ENCODE peak calls at places on chromosomes 3 and 15, in eight cellular contexts. A is K562; B is cardiac fibroblast; P is spleen; K is gastrocnemius medialis; G is cardiac muscle cell; I is CD8-positive, alpha-beta T cell; F is fibroblast of the aortic adventitia. J is an unnamed sample.
A peak's percentile ranks its signal among the peaks of the same experiment; 100 is the strongest.

GRCh38 chr3:141530133-141530768 is 43.4 kb downstream of the RASA2 start:
- DNase-seq in A (no peak), B (peak; percentile 79), P (no peak), K (no peak), G (peak; percentile 79), I (peak; percentile 34), F (peak; percentile 82), J (no peak)

GRCh38 chr3:171797265-171797679 is 13.0 kb downstream of the PLD1 start:
- DNase-seq in A (no peak), B (no peak), P (no peak), K (no peak), G (no peak), I (no peak), F (peak; percentile 33), J (no peak)

GRCh38 chr3:127139601-127140500 is 53.1 kb upstream of the PRR23E start:
- DNase-seq in A (no peak), B (no peak), P (no peak), K (no peak), G (no peak), I (no peak), F (no peak), J (no peak)

GRCh38 chr3:29285356-29286070 is 4.6 kb downstream of the RBMS3 start:
- DNase-seq in A (no peak), B (peak; percentile 75), P (no peak), K (no peak), G (peak; percentile 73), I (no peak), F (peak; percentile 71), J (no peak)

GRCh38 chr15:40234783-40235182 is 4.1 kb upstream of the PAK6 start:
- DNase-seq in A (peak; percentile 43), B (no peak), P (no peak), K (no peak), G (no peak), I (no peak), F (no peak), J (no peak)

GRCh38 chr3:94734201-94734600 is 671.3 kb downstream of the NSUN3 start:
- DNase-seq in A (no peak), B (no peak), P (no peak), K (no peak), G (no peak), I (no peak), F (no peak), J (no peak)

GRCh38 chr3:60652829-60653228 is 598.4 kb downstream of the FHIT start:
- DNase-seq in A (no peak), B (no peak), P (no peak), K (no peak), G (no peak), I (no peak), F (no peak), J (no peak)

GRCh38 chr3:134985841-134986520 is 190.9 kb downstream of the EPHB1 start:
- DNase-seq in A (no peak), B (no peak), P (no peak), K (no peak), G (no peak), I (no peak), F (peak; percentile 34), J (no peak)

GRCh38 chr3:177357352-177358084 is 160.2 kb upstream of the TBL1XR1 start:
- DNase-seq in A (peak; percentile 97), B (peak; percentile 83), P (no peak), K (no peak), G (peak; percentile 84), I (no peak), F (peak; percentile 96), J (peak; percentile 71)

GRCh38 chr3:97896547-97896946 is 74.7 kb downstream of the CRYBG3 start:
- DNase-seq in A (no peak), B (no peak), P (no peak), K (no peak), G (no peak), I (no peak), F (no peak), J (no peak)

GRCh38 chr3:48077835-48078234 is 61.6 kb upstream of the MAP4 start:
- DNase-seq in A (no peak), B (peak; percentile 83), P (no peak), K (no peak), G (peak; percentile 89), I (no peak), F (peak; percentile 73), J (no peak)

GRCh38 chr3:48552111-48552911 is 4.3 kb downstream of the PFKFB4 start:
- DNase-seq in A (no peak), B (no peak), P (peak; percentile 64), K (no peak), G (no peak), I (no peak), F (no peak), J (no peak)

GRCh38 chr15:63587527-63587926 is 9.7 kb upstream of the FBXL22 start:
- DNase-seq in A (no peak), B (peak; percentile 17), P (no peak), K (no peak), G (no peak), I (no peak), F (no peak), J (no peak)

GRCh38 chr3:63349583-63350177 is 71.6 kb downstream of the SYNPR start:
- DNase-seq in A (peak; percentile 52), B (peak; percentile 77), P (no peak), K (no peak), G (peak; percentile 79), I (no peak), F (peak; percentile 84), J (no peak)

DNA sequence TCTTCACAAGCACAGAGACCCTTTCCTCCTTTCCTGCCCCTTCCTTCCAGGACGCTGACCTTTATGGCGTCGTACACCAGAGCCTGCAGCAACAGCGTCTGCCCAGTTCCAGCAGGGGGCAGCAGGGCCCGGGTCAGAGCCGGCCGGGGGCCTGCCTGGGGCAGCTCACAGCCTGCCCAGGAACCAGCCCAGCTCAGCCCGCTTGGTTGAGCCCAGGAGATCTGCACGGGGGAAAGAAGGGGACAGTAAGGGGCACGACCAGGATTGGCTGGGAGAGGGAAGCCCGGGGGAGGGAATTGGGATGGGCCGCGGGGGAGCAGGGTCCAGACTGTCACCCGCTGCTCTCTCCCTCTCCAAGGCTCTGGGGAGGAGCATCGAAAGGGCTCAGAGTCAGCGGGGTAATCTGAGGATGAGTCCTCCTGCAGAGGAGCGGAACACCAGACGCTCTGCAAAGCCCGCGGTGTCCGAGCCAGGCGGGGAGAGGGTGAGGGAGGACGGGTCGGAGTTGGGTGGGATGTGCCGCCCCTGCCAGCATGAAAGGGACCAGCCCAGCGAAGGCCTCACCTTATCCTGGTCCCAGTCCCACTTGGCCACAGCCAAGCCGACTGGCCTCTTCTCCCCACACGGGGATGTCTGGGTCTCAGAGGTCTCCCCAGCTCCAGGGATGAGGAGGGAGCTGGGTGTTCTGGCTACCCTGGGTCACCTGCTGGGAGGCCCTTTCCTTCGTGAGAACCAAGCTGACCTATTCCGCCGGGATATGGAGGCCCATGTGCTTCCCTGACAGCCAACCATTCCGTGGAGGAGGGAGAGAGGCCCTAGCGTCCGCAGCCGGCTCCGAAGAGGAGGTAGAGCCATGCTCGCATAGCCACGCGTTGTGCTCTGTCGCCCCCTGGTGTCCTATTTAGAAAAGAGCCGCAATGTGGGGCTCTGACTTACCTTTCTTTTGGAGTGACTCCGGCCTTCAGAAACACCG is 7.4 kb upstream of the IGDCC3 start:
- DNase-seq in A (peak; percentile 88), B (peak; percentile 90), P (peak; percentile 93), K (peak; percentile 63), G (peak; percentile 92), I (peak; percentile 79), F (peak; percentile 84), J (peak; percentile 88)
- H3K4me3 ChIP-seq in A (peak overlapping the region; percentile 20), B (peak overlapping the region; percentile 26), P (peak overlapping the region; percentile 41), K (peak overlapping the region; percentile 14), G (no peak overlapping the region), I (peak overlapping the region; percentile 89), F (no peak overlapping the region), J (peak overlapping the region; percentile 0)

GRCh38 chr3:125148836-125149235 is 63.7 kb downstream of the SLC12A8 start:
- DNase-seq in A (no peak), B (peak; percentile 49), P (peak; percentile 91), K (no peak), G (no peak), I (no peak), F (peak; percentile 86), J (no peak)
- H3K4me3 ChIP-seq in A (no peak overlapping the region), B (no peak overlapping the region), P (no peak overlapping the region), K (no peak overlapping the region), G (no peak overlapping the region), I (no peak overlapping the region), F (no peak overlapping the region), J (no peak overlapping the region)

DNA sequence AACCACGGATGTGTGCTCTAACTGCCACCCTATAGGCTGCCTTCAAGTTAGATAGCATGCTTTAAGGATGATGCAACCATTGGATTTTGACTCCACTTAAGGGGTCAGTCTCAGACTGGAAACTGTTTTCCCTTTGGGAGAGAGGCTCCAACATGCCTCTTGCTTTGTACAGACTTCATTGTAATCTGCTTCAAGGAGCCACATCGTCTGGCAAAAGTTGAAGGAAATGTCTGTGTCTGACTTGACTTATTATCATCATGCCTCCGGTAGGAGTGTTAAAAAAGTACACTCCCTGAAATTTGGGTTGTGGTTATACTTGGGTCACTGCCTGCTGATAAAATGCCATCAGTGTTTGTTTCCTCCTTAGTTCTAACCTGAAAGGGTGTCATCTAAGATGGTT is 245.4 kb upstream of the CDIN1 start:
- DNase-seq in A (peak; percentile 58), B (peak; percentile 85), P (no peak), K (no peak), G (peak; percentile 88), I (no peak), F (peak; percentile 74), J (no peak)
- H3K4me3 ChIP-seq in A (no peak overlapping the region), B (no peak overlapping the region), P (no peak overlapping the region), K (no peak overlapping the region), G (no peak overlapping the region), I (no peak overlapping the region), F (no peak overlapping the region), J (no peak overlapping the region)

GRCh38 chr3:147410518-147411234 is 1.5 kb downstream of the ZIC1 start:
- DNase-seq in A (no peak), B (peak; percentile 22), P (peak; percentile 68), K (no peak), G (peak; percentile 28), I (no peak), F (peak; percentile 41), J (no peak)
- H3K4me3 ChIP-seq in A (no peak overlapping the region), B (peak overlapping the region; percentile 32), P (peak overlapping the region; percentile 19), K (peak overlapping the region; percentile 68), G (peak overlapping the region; percentile 13), I (peak overlapping the region; percentile 21), F (peak overlapping the region; percentile 48), J (no peak overlapping the region)

DNA sequence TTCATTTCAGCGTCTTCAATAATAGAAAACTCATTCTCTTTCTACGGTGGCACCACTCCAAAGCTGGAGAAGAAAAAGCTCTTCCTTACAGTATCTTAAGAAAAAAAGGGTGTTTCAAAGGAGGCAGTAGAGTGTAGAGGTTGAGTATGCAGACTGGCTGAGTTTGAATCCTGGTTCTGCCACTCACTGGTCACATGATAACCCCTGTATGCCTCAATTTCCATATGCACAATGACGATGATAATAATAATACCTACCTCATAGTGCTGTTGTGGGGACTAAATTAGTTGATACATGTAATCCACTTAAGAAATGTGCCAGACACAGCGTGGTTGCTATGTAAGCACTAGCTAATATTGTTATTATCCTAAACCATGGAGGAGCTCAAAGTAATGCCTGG is 4.5 kb downstream of the ANP32A start:
- DNase-seq in A (no peak), B (no peak), P (no peak), K (no peak), G (no peak), I (no peak), F (no peak), J (no peak)
- H3K4me3 ChIP-seq in A (peak overlapping the region; percentile 63), B (no peak overlapping the region), P (peak overlapping the region; percentile 99), K (peak overlapping the region; percentile 88), G (peak overlapping the region; percentile 96), I (no peak overlapping the region), F (no peak overlapping the region), J (no peak overlapping the region)